ENCODE peak calls at places on chromosomes 16 and 17, in ten cellular contexts. One of them, this sample, is unnamed.

GRCh38 chr16:84838383-84838948 is 18.7 kb downstream of the CRISPLD2 start:
- DNase-seq in stimulated activated CD4-positive, alpha-beta T cell treated with anti-CD3 and anti-CD28 coated beads, Interleukin-4, amount 100 ng/mL, for 1 hour: no peak
- DNase-seq in activated gamma-delta T cell treated with Interleukin-2 at 50 U/mL for 16 hours: no peak
- DNase-seq in A549: no peak
- DNase-seq in lower lobe of right lung: peak
- DNase-seq in Caki2: no peak
- DNase-seq in IMR-90: no peak
- DNase-seq in heart right ventricle: no peak
- DNase-seq in GM23248: no peak
- DNase-seq in pons: no peak
- DNase-seq in this sample: no peak

GRCh38 chr17:36627101-36627500 is 25.7 kb downstream of the MRM1 start:
- DNase-seq in stimulated activated CD4-positive, alpha-beta T cell treated with anti-CD3 and anti-CD28 coated beads, Interleukin-4, amount 100 ng/mL, for 1 hour: no peak
- DNase-seq in activated gamma-delta T cell treated with Interleukin-2 at 50 U/mL for 16 hours: no peak
- DNase-seq in A549: no peak
- DNase-seq in lower lobe of right lung: no peak
- DNase-seq in Caki2: no peak
- DNase-seq in IMR-90: no peak
- DNase-seq in heart right ventricle: no peak
- DNase-seq in GM23248: no peak
- DNase-seq in pons: no peak
- DNase-seq in this sample: no peak

GRCh38 chr17:17109231-17109630 is 67.0 kb downstream of the MPRIP start:
- DNase-seq in stimulated activated CD4-positive, alpha-beta T cell treated with anti-CD3 and anti-CD28 coated beads, Interleukin-4, amount 100 ng/mL, for 1 hour: no peak
- DNase-seq in activated gamma-delta T cell treated with Interleukin-2 at 50 U/mL for 16 hours: no peak
- DNase-seq in A549: peak
- DNase-seq in lower lobe of right lung: no peak
- DNase-seq in Caki2: no peak
- DNase-seq in IMR-90: no peak
- DNase-seq in heart right ventricle: no peak
- DNase-seq in GM23248: no peak
- DNase-seq in pons: no peak
- DNase-seq in this sample: no peak

GRCh38 chr16:66996324-66996982 is 8.1 kb downstream of the CES4A start:
- DNase-seq in stimulated activated CD4-positive, alpha-beta T cell treated with anti-CD3 and anti-CD28 coated beads, Interleukin-4, amount 100 ng/mL, for 1 hour: no peak
- DNase-seq in activated gamma-delta T cell treated with Interleukin-2 at 50 U/mL for 16 hours: no peak
- DNase-seq in A549: peak
- DNase-seq in lower lobe of right lung: no peak
- DNase-seq in Caki2: peak
- DNase-seq in IMR-90: peak
- DNase-seq in heart right ventricle: no peak
- DNase-seq in GM23248: peak
- DNase-seq in pons: peak
- DNase-seq in this sample: peak

GRCh38 chr16:3243882-3244281 is 8.9 kb upstream of the ZNF200 start:
- DNase-seq in stimulated activated CD4-positive, alpha-beta T cell treated with anti-CD3 and anti-CD28 coated beads, Interleukin-4, amount 100 ng/mL, for 1 hour: no peak
- DNase-seq in activated gamma-delta T cell treated with Interleukin-2 at 50 U/mL for 16 hours: no peak
- DNase-seq in A549: no peak
- DNase-seq in lower lobe of right lung: no peak
- DNase-seq in Caki2: no peak
- DNase-seq in IMR-90: no peak
- DNase-seq in heart right ventricle: no peak
- DNase-seq in GM23248: no peak
- DNase-seq in pons: no peak
- DNase-seq in this sample: no peak

GRCh38 chr17:83121921-83122820 is 42.8 kb downstream of the METRNL start:
- DNase-seq in stimulated activated CD4-positive, alpha-beta T cell treated with anti-CD3 and anti-CD28 coated beads, Interleukin-4, amount 100 ng/mL, for 1 hour: no peak
- DNase-seq in activated gamma-delta T cell treated with Interleukin-2 at 50 U/mL for 16 hours: no peak
- DNase-seq in A549: no peak
- DNase-seq in lower lobe of right lung: peak
- DNase-seq in Caki2: no peak
- DNase-seq in IMR-90: no peak
- DNase-seq in heart right ventricle: no peak
- DNase-seq in GM23248: peak
- DNase-seq in pons: no peak
- DNase-seq in this sample: no peak

GRCh38 chr16:85365120-85365519 is 248.0 kb upstream of the GSE1 start:
- DNase-seq in stimulated activated CD4-positive, alpha-beta T cell treated with anti-CD3 and anti-CD28 coated beads, Interleukin-4, amount 100 ng/mL, for 1 hour: no peak
- DNase-seq in activated gamma-delta T cell treated with Interleukin-2 at 50 U/mL for 16 hours: no peak
- DNase-seq in A549: no peak
- DNase-seq in lower lobe of right lung: no peak
- DNase-seq in Caki2: no peak
- DNase-seq in IMR-90: no peak
- DNase-seq in heart right ventricle: no peak
- DNase-seq in GM23248: no peak
- DNase-seq in pons: no peak
- DNase-seq in this sample: no peak

GRCh38 chr16:31331807-31332301 is 23.1 kb upstream of the ITGAX start:
- DNase-seq in stimulated activated CD4-positive, alpha-beta T cell treated with anti-CD3 and anti-CD28 coated beads, Interleukin-4, amount 100 ng/mL, for 1 hour: no peak
- DNase-seq in activated gamma-delta T cell treated with Interleukin-2 at 50 U/mL for 16 hours: no peak
- DNase-seq in A549: no peak
- DNase-seq in lower lobe of right lung: no peak
- DNase-seq in Caki2: no peak
- DNase-seq in IMR-90: no peak
- DNase-seq in heart right ventricle: no peak
- DNase-seq in GM23248: no peak
- DNase-seq in pons: no peak
- DNase-seq in this sample: no peak

GRCh38 chr16:89373355-89374110 is 116.8 kb downstream of the ANKRD11 start:
- DNase-seq in stimulated activated CD4-positive, alpha-beta T cell treated with anti-CD3 and anti-CD28 coated beads, Interleukin-4, amount 100 ng/mL, for 1 hour: no peak
- DNase-seq in activated gamma-delta T cell treated with Interleukin-2 at 50 U/mL for 16 hours: no peak
- DNase-seq in A549: no peak
- DNase-seq in lower lobe of right lung: no peak
- DNase-seq in Caki2: no peak
- DNase-seq in IMR-90: peak
- DNase-seq in heart right ventricle: no peak
- DNase-seq in GM23248: no peak
- DNase-seq in pons: peak
- DNase-seq in this sample: peak

This sample was measured in renal cortical epithelial cell.